ENCODE peak calls at places on chromosomes 6 and 20, in seven cellular contexts. One of them, this sample, is unnamed.

GRCh38 chr6:15948930-15949900 is 179.7 kb upstream of the MYLIP start:
- DNase-seq in CD4-positive, alpha-beta memory T cell: no peak
- DNase-seq in lung: peak; percentile 71
- DNase-seq in spleen: no peak
- DNase-seq in lower lobe of right lung: peak; percentile 59
- DNase-seq in PC-3: peak; percentile 84
- DNase-seq in heart left ventricle: no peak
- DNase-seq in this sample: peak; percentile 44

GRCh38 chr20:41469868-41470267 is 103.2 kb upstream of the EMILIN3 start:
- DNase-seq in lung: no peak
- DNase-seq in PC-3: no peak
- DNase-seq in heart left ventricle: peak; percentile 74
- DNase-seq in CD4-positive, alpha-beta memory T cell: no peak
- DNase-seq in spleen: no peak
- DNase-seq in lower lobe of right lung: no peak
- DNase-seq in this sample: no peak

GRCh38 chr6:27862396-27863061 is 49.7 kb downstream of the OR2B2 start:
- DNase-seq in heart left ventricle: no peak
- DNase-seq in CD4-positive, alpha-beta memory T cell: no peak
- DNase-seq in spleen: no peak
- DNase-seq in lower lobe of right lung: no peak
- DNase-seq in PC-3: peak; percentile 41
- DNase-seq in lung: no peak
- DNase-seq in this sample: no peak

GRCh38 chr20:5718896-5719595 is 31.2 kb upstream of the SHLD1 start:
- DNase-seq in lower lobe of right lung: no peak
- DNase-seq in lung: no peak
- DNase-seq in spleen: no peak
- DNase-seq in PC-3: no peak
- DNase-seq in CD4-positive, alpha-beta memory T cell: no peak
- DNase-seq in heart left ventricle: peak; percentile 70
- DNase-seq in this sample: no peak

GRCh38 chr20:63024573-63025392 is 18.0 kb upstream of the BHLHE23 start:
- DNase-seq in CD4-positive, alpha-beta memory T cell: no peak
- DNase-seq in PC-3: no peak
- DNase-seq in lower lobe of right lung: peak; percentile 30
- DNase-seq in spleen: peak; percentile 45
- DNase-seq in lung: no peak
- DNase-seq in heart left ventricle: no peak
- DNase-seq in this sample: no peak

GRCh38 chr6:146785001-146785585 is 186.3 kb downstream of the ADGB start:
- DNase-seq in spleen: no peak
- DNase-seq in heart left ventricle: no peak
- DNase-seq in CD4-positive, alpha-beta memory T cell: peak; percentile 44
- DNase-seq in lower lobe of right lung: no peak
- DNase-seq in PC-3: peak; percentile 66
- DNase-seq in lung: no peak
- DNase-seq in this sample: peak; percentile 76

GRCh38 chr20:16014436-16014835 is 558.8 kb downstream of the KIF16B start:
- DNase-seq in spleen: no peak
- DNase-seq in heart left ventricle: no peak
- DNase-seq in lung: no peak
- DNase-seq in CD4-positive, alpha-beta memory T cell: no peak
- DNase-seq in lower lobe of right lung: no peak
- DNase-seq in PC-3: no peak
- DNase-seq in this sample: no peak

GRCh38 chr20:8602389-8603116 is 466.3 kb upstream of the PLCB4 start:
- DNase-seq in lung: no peak
- DNase-seq in CD4-positive, alpha-beta memory T cell: peak; percentile 2
- DNase-seq in PC-3: no peak
- DNase-seq in spleen: no peak
- DNase-seq in lower lobe of right lung: no peak
- DNase-seq in heart left ventricle: no peak
- DNase-seq in this sample: peak; percentile 14

GRCh38 chr6:110852769-110853168 is 21.8 kb upstream of the AMD1 start:
- DNase-seq in CD4-positive, alpha-beta memory T cell: no peak
- DNase-seq in lung: no peak
- DNase-seq in PC-3: no peak
- DNase-seq in lower lobe of right lung: no peak
- DNase-seq in spleen: no peak
- DNase-seq in heart left ventricle: no peak
- DNase-seq in this sample: no peak

GRCh38 chr20:34364013-34364382 is 925 bp downstream of the ITCH start:
- DNase-seq in lower lobe of right lung: no peak
- DNase-seq in spleen: no peak
- DNase-seq in PC-3: peak; percentile 49
- DNase-seq in lung: peak; percentile 30
- DNase-seq in CD4-positive, alpha-beta memory T cell: no peak
- DNase-seq in heart left ventricle: no peak
- DNase-seq in this sample: peak; percentile 44

GRCh38 chr6:5151955-5152401 is 66.8 kb downstream of the PPP1R3G start:
- DNase-seq in CD4-positive, alpha-beta memory T cell: no peak
- DNase-seq in spleen: no peak
- DNase-seq in lower lobe of right lung: no peak
- DNase-seq in lung: no peak
- DNase-seq in PC-3: peak; percentile 92
- DNase-seq in heart left ventricle: no peak
- DNase-seq in this sample: peak; percentile 54

GRCh38 chr6:2797564-2798014 is 32.4 kb downstream of the WRNIP1 start:
- DNase-seq in heart left ventricle: no peak
- DNase-seq in CD4-positive, alpha-beta memory T cell: no peak
- DNase-seq in spleen: no peak
- DNase-seq in PC-3: no peak
- DNase-seq in lower lobe of right lung: no peak
- DNase-seq in lung: peak; percentile 22
- DNase-seq in this sample: no peak

GRCh38 chr20:24160563-24161355 is 172.2 kb upstream of the GGTLC1 start:
- DNase-seq in CD4-positive, alpha-beta memory T cell: no peak
- DNase-seq in lung: peak; percentile 48
- DNase-seq in PC-3: peak; percentile 71
- DNase-seq in heart left ventricle: peak; percentile 42
- DNase-seq in spleen: no peak
- DNase-seq in lower lobe of right lung: no peak
- DNase-seq in this sample: peak; percentile 53

GRCh38 chr6:134074151-134074712 is 21.8 kb upstream of the SLC2A12 start:
- DNase-seq in CD4-positive, alpha-beta memory T cell: no peak
- DNase-seq in heart left ventricle: no peak
- DNase-seq in lung: no peak
- DNase-seq in lower lobe of right lung: no peak
- DNase-seq in PC-3: no peak
- DNase-seq in spleen: no peak
- DNase-seq in this sample: peak; percentile 49

GRCh38 chr6:132764370-132764769 is 6.7 kb upstream of the VNN2 start:
- DNase-seq in heart left ventricle: peak; percentile 53
- DNase-seq in spleen: no peak
- DNase-seq in PC-3: peak; percentile 92
- DNase-seq in lung: no peak
- DNase-seq in CD4-positive, alpha-beta memory T cell: no peak
- DNase-seq in lower lobe of right lung: no peak
- DNase-seq in this sample: peak; percentile 88

GRCh38 chr6:84118191-84118590 is 84.6 kb downstream of the MRAP2 start:
- DNase-seq in PC-3: no peak
- DNase-seq in heart left ventricle: no peak
- DNase-seq in lower lobe of right lung: no peak
- DNase-seq in lung: no peak
- DNase-seq in spleen: no peak
- DNase-seq in CD4-positive, alpha-beta memory T cell: no peak
- DNase-seq in this sample: no peak

GRCh38 chr6:107823047-107823557 is 1.0 kb downstream of the SCML4 start:
- DNase-seq in CD4-positive, alpha-beta memory T cell: peak; percentile 70
- DNase-seq in heart left ventricle: no peak
- DNase-seq in spleen: no peak
- DNase-seq in PC-3: no peak
- DNase-seq in lower lobe of right lung: no peak
- DNase-seq in lung: no peak
- DNase-seq in this sample: no peak

GRCh38 chr6:69865126-69865525 is 1.2 kb upstream of the COL19A1 start:
- DNase-seq in PC-3: peak; percentile 46
- DNase-seq in lower lobe of right lung: no peak
- DNase-seq in lung: no peak
- DNase-seq in heart left ventricle: no peak
- DNase-seq in spleen: no peak
- DNase-seq in CD4-positive, alpha-beta memory T cell: no peak
- DNase-seq in this sample: peak; percentile 63

DNA sequence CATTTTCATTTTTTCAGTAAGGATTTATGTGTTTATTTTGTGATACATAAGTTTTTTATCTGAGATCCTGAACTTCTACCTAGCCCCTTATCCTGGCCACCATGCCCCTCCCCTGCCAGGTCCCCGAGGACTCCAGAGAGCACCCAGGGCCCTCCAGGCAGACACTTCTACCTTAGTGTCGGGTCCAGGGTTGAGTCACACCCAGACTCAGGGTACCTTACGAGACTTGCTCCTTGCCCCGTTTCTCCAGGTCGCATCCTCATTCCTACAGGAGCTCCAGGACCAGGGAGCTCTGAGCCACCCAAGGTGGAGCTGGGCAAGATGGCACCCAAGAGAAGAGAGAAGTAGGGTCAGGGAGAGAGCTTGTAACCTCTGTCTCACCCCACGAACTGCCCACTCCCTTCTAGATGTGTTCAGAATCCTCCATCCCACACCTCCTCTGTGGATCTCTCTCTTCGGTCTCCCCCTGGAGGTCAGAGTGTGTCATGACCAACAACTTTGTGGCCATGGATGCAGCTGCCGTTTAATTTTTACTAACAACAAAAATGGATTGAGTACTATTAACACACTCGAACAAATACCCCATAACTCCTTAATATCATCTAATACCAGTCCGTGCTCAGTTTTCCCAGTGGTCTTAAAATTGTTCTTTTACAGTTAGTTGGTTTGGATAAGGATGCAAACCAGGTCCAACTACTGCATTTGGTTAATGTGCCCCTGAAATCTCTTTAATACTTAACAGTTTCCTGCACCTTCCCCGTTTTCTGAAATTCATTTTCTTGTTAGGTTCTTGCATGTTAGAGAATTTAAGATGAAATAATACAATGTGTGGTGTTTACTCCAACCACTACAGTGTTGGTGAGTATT is 130.6 kb upstream of the INSM1 start:
- DNase-seq in PC-3: peak; percentile 68
- DNase-seq in lung: peak; percentile 43
- DNase-seq in lower lobe of right lung: no peak
- DNase-seq in heart left ventricle: peak; percentile 32
- DNase-seq in spleen: no peak
- DNase-seq in CD4-positive, alpha-beta memory T cell: no peak
- DNase-seq in this sample: peak; percentile 46
- H3K27ac ChIP-seq in PC-3: no peak overlapping the region
- H3K27ac ChIP-seq in lung: no peak overlapping the region
- H3K27ac ChIP-seq in lower lobe of right lung: no peak overlapping the region
- H3K27ac ChIP-seq in heart left ventricle: no peak overlapping the region
- H3K27ac ChIP-seq in spleen: no peak overlapping the region
- H3K27ac ChIP-seq in CD4-positive, alpha-beta memory T cell: no peak overlapping the region
- H3K27ac ChIP-seq in this sample: no peak overlapping the region

GRCh38 chr20:45090481-45090880 is 10.4 kb downstream of the KCNS1 start:
- DNase-seq in PC-3: no peak
- DNase-seq in CD4-positive, alpha-beta memory T cell: no peak
- DNase-seq in heart left ventricle: no peak
- DNase-seq in lower lobe of right lung: no peak
- DNase-seq in lung: no peak
- DNase-seq in spleen: no peak
- DNase-seq in this sample: no peak
- H3K36me3 ChIP-seq in PC-3: no peaks in the 10 kb centered on the region
- H3K36me3 ChIP-seq in CD4-positive, alpha-beta memory T cell: peaks cover 4% of the 10 kb centered on the region
- H3K36me3 ChIP-seq in heart left ventricle: no peaks in the 10 kb centered on the region
- H3K36me3 ChIP-seq in lower lobe of right lung: no peaks in the 10 kb centered on the region
- H3K36me3 ChIP-seq in lung: peaks cover 4% of the 10 kb centered on the region
- H3K36me3 ChIP-seq in spleen: no peaks in the 10 kb centered on the region
- H3K36me3 ChIP-seq in this sample: no peaks in the 10 kb centered on the region

DNA sequence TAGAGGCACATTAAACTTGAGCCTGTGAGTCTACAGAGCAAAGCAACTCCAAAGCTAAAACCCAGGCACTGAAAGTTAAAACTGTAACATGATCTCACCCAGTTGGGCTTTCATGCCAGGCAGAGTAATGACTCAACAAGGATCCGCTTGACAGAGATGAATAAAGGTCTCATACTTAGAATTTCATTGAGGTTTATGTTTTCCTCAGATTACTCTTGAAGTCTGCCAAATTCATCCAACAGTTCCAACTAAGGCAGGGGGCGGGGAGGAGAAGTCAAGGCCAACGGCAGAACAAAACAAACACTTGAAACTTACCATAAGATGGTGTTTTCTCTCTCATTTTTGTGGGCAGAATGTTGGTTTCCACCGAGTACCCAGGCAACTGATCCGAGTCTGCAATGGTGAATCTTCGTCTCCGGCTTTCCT is 54.0 kb upstream of the IPCEF1 start:
- DNase-seq in spleen: no peak
- DNase-seq in lower lobe of right lung: no peak
- DNase-seq in CD4-positive, alpha-beta memory T cell: no peak
- DNase-seq in PC-3: peak; percentile 90
- DNase-seq in lung: peak; percentile 33
- DNase-seq in heart left ventricle: peak; percentile 34
- DNase-seq in this sample: peak; percentile 42
- H3K27ac ChIP-seq in spleen: no peak overlapping the region
- H3K27ac ChIP-seq in lower lobe of right lung: peak overlapping the region; percentile 54
- H3K27ac ChIP-seq in CD4-positive, alpha-beta memory T cell: no peak overlapping the region
- H3K27ac ChIP-seq in PC-3: peak overlapping the region; percentile 81
- H3K27ac ChIP-seq in lung: peak overlapping the region; percentile 88
- H3K27ac ChIP-seq in heart left ventricle: peak overlapping the region; percentile 57
- H3K27ac ChIP-seq in this sample: peak overlapping the region; percentile 61

GRCh38 chr6:13803581-13803980 is 10.8 kb downstream of the MCUR1 start:
- DNase-seq in lung: no peak
- DNase-seq in CD4-positive, alpha-beta memory T cell: no peak
- DNase-seq in heart left ventricle: no peak
- DNase-seq in PC-3: no peak
- DNase-seq in spleen: no peak
- DNase-seq in lower lobe of right lung: no peak
- DNase-seq in this sample: no peak
- H3K36me3 ChIP-seq in lung: peaks cover 8% of the 10 kb centered on the region
- H3K36me3 ChIP-seq in CD4-positive, alpha-beta memory T cell: peaks cover 17% of the 10 kb centered on the region
- H3K36me3 ChIP-seq in heart left ventricle: peaks cover 39% of the 10 kb centered on the region
- H3K36me3 ChIP-seq in PC-3: peaks cover 13% of the 10 kb centered on the region
- H3K36me3 ChIP-seq in spleen: peaks cover 22% of the 10 kb centered on the region
- H3K36me3 ChIP-seq in lower lobe of right lung: peaks cover 80% of the 10 kb centered on the region
- H3K36me3 ChIP-seq in this sample: peaks cover 32% of the 10 kb centered on the region